ENCODE peak calls at places on chromosomes 5 and 9, in six cellular contexts. H is AG08396, J is non-pigmented ciliary epithelial cell, C is NAMALWA, D is lower lobe of right lung, N is GM03348. T is an unnamed sample.
A peak's percentile ranks its signal among the peaks of the same experiment; 100 is the strongest.

GRCh38 chr9:101307041-101307440 is 77.8 kb downstream of the BAAT start:
- DNase-seq in H (no peak), J (no peak), C (no peak), D (no peak), N (no peak), T (no peak)

GRCh38 chr5:32777222-32777621 is 66.1 kb downstream of the NPR3 start:
- DNase-seq in H (no peak), J (no peak), C (no peak), D (no peak), N (no peak), T (no peak)

GRCh38 chr9:117645245-117645636 is 59.0 kb upstream of the TLR4 start:
- DNase-seq in H (no peak), J (no peak), C (no peak), D (no peak), N (no peak), T (no peak)

GRCh38 chr9:133334161-133334560 is 1.8 kb downstream of the SURF6 start:
- DNase-seq in H (no peak), J (no peak), C (no peak), D (peak; percentile 32), N (no peak), T (no peak)

GRCh38 chr5:144711172-144711571 is 540.5 kb downstream of the KCTD16 start:
- DNase-seq in H (no peak), J (no peak), C (no peak), D (no peak), N (no peak), T (no peak)

GRCh38 chr9:137569609-137570203 is 9.0 kb downstream of the DPH7 start:
- DNase-seq in H (no peak), J (no peak), C (no peak), D (no peak), N (no peak), T (no peak)

GRCh38 chr9:34331191-34331590 is 1.8 kb downstream of the NUDT2 start:
- DNase-seq in H (no peak), J (no peak), C (peak; percentile 52), D (no peak), N (no peak), T (no peak)

GRCh38 chr9:111851536-111851935 is 45.1 kb upstream of the UGCG start:
- DNase-seq in H (no peak), J (no peak), C (no peak), D (no peak), N (no peak), T (no peak)

GRCh38 chr5:36152324-36153298 is 700 bp downstream of the SKP2 start:
- DNase-seq in H (peak; percentile 14), J (no peak), C (no peak), D (no peak), N (peak; percentile 19), T (no peak)

GRCh38 chr9:132590037-132590317 is 7.6 kb downstream of the BARHL1 start:
- DNase-seq in H (no peak), J (no peak), C (no peak), D (no peak), N (no peak), T (no peak)

GRCh38 chr5:10649518-10650410 is 85.9 kb downstream of the ANKRD33B start:
- DNase-seq in H (no peak), J (no peak), C (no peak), D (no peak), N (no peak), T (no peak)

GRCh38 chr5:6686916-6687409 is 26.3 kb upstream of the TENT4A start:
- DNase-seq in H (peak; percentile 48), J (no peak), C (no peak), D (no peak), N (peak; percentile 60), T (no peak)

GRCh38 chr9:120915854-120916495 is 10.6 kb downstream of the TRAF1 start:
- DNase-seq in H (no peak), J (no peak), C (no peak), D (no peak), N (no peak), T (peak; percentile 51)

GRCh38 chr5:142320851-142321560 is 3.8 kb downstream of the SPRY4 start:
- DNase-seq in H (no peak), J (no peak), C (no peak), D (no peak), N (no peak), T (no peak)

GRCh38 chr9:95078934-95079333 is 238.6 kb downstream of the FANCC start:
- DNase-seq in H (no peak), J (no peak), C (no peak), D (peak; percentile 73), N (no peak), T (no peak)

GRCh38 chr5:137734962-137735530 is 843 bp downstream of the KLHL3 start:
- DNase-seq in H (peak; percentile 31), J (no peak), C (peak; percentile 24), D (peak; percentile 43), N (peak; percentile 56), T (no peak)